ENCODE peak calls at places on chromosomes 5 and 9, in nine cellular contexts. W is heart right ventricle, H is pancreas, X is upper lobe of right lung, L is astrocyte of the cerebellum, B is glutamatergic neuron, O is suprapubic skin, T is breast epithelium, R is endothelial cell. F is an unnamed sample.

GRCh38 chr5:33470544-33470943 is 29.8 kb downstream of the TARS1 start:
- DNase-seq in W (no peak), H (peak), X (no peak), L (peak), B (no peak), O (no peak), T (no peak), R (no peak), F (no peak)

GRCh38 chr5:132083065-132083678 is 9.6 kb downstream of the CSF2 start:
- DNase-seq in W (no peak), H (no peak), X (no peak), L (no peak), B (no peak), O (no peak), T (no peak), R (no peak), F (no peak)

GRCh38 chr9:16445141-16445920 is 425.1 kb downstream of the BNC2 start:
- DNase-seq in W (no peak), H (no peak), X (no peak), L (no peak), B (no peak), O (no peak), T (no peak), R (no peak), F (no peak)

GRCh38 chr5:2715856-2716255 is 35.6 kb downstream of the IRX2 start:
- DNase-seq in W (no peak), H (no peak), X (no peak), L (no peak), B (no peak), O (no peak), T (no peak), R (no peak), F (no peak)

GRCh38 chr5:123180178-123180577 is 91.1 kb downstream of the PRDM6 start:
- DNase-seq in W (peak), H (no peak), X (no peak), L (no peak), B (no peak), O (no peak), T (no peak), R (no peak), F (no peak)

GRCh38 chr5:126680215-126680817 is 79.6 kb downstream of the PHAX start:
- DNase-seq in W (no peak), H (no peak), X (no peak), L (no peak), B (no peak), O (no peak), T (no peak), R (no peak), F (no peak)

GRCh38 chr5:168002116-168002515 is 289.3 kb upstream of the WWC1 start:
- DNase-seq in W (no peak), H (no peak), X (no peak), L (no peak), B (no peak), O (no peak), T (no peak), R (no peak), F (no peak)

GRCh38 chr5:134503937-134504437 is 21.5 kb upstream of the JADE2 start:
- DNase-seq in W (no peak), H (no peak), X (no peak), L (no peak), B (no peak), O (no peak), T (no peak), R (no peak), F (no peak)

GRCh38 chr5:168877132-168877895 is 298.1 kb upstream of the PANK3 start:
- DNase-seq in W (no peak), H (peak), X (no peak), L (no peak), B (no peak), O (no peak), T (no peak), R (peak), F (no peak)

GRCh38 chr5:5422819-5423515 is 490 bp downstream of the ICE1 start:
- DNase-seq in W (no peak), H (no peak), X (no peak), L (no peak), B (no peak), O (no peak), T (no peak), R (no peak), F (no peak)

GRCh38 chr5:102919211-102919610 is 164.1 kb downstream of the PAM start:
- DNase-seq in W (no peak), H (no peak), X (no peak), L (no peak), B (no peak), O (no peak), T (no peak), R (no peak), F (no peak)

GRCh38 chr9:111955048-111955447 is 58.4 kb downstream of the UGCG start:
- DNase-seq in W (no peak), H (no peak), X (no peak), L (no peak), B (peak), O (no peak), T (no peak), R (no peak), F (no peak)

GRCh38 chr9:16337322-16338029 is 533.0 kb downstream of the BNC2 start:
- DNase-seq in W (no peak), H (no peak), X (no peak), L (peak), B (no peak), O (no peak), T (no peak), R (no peak), F (no peak)

GRCh38 chr5:58751222-58751621 is 168.3 kb downstream of the RAB3C start:
- DNase-seq in W (no peak), H (no peak), X (no peak), L (no peak), B (no peak), O (no peak), T (no peak), R (no peak), F (no peak)

GRCh38 chr9:136081113-136081825 is 13.8 kb downstream of the NACC2 start:
- DNase-seq in W (peak), H (no peak), X (no peak), L (no peak), B (peak), O (peak), T (no peak), R (no peak), F (no peak)

GRCh38 chr5:1777281-1778137 is 22.1 kb downstream of the MRPL36 start:
- DNase-seq in W (no peak), H (no peak), X (peak), L (no peak), B (no peak), O (peak), T (no peak), R (no peak), F (no peak)

GRCh38 chr5:77935516-77936364 is 159.6 kb upstream of the TBCA start:
- DNase-seq in W (no peak), H (no peak), X (no peak), L (no peak), B (no peak), O (no peak), T (no peak), R (no peak), F (no peak)

GRCh38 chr5:138274189-138274853 is at the start of gene GFRA3:
- DNase-seq in W (no peak), H (peak), X (no peak), L (no peak), B (peak), O (no peak), T (no peak), R (peak), F (peak)

GRCh38 chr5:78050888-78051287 is 243.6 kb downstream of the AP3B1 start:
- DNase-seq in W (no peak), H (no peak), X (no peak), L (no peak), B (no peak), O (no peak), T (no peak), R (no peak), F (no peak)

GRCh38 chr5:91420879-91421278 is 37.8 kb upstream of the ARRDC3 start:
- DNase-seq in W (no peak), H (no peak), X (no peak), L (no peak), B (no peak), O (no peak), T (no peak), R (no peak), F (no peak)

GRCh38 chr5:41193462-41194166 is 19.7 kb downstream of the C6 start:
- DNase-seq in W (peak), H (peak), X (peak), L (peak), B (no peak), O (peak), T (peak), R (no peak), F (no peak)

GRCh38 chr5:121257621-121258020 is 594.1 kb upstream of the FTMT start:
- DNase-seq in W (no peak), H (no peak), X (no peak), L (no peak), B (no peak), O (no peak), T (no peak), R (no peak), F (no peak)

GRCh38 chr5:114185274-114185673 is 176.6 kb upstream of the KCNN2 start:
- DNase-seq in W (peak), H (no peak), X (no peak), L (no peak), B (no peak), O (no peak), T (no peak), R (no peak), F (peak)

GRCh38 chr5:118060833-118061232 is 927.5 kb downstream of the DTWD2 start:
- DNase-seq in W (no peak), H (no peak), X (no peak), L (no peak), B (no peak), O (no peak), T (no peak), R (no peak), F (no peak)
- TF ChIP-seq CTCF in W (no peak), H (no peak), X (no peak), L (no peak), B (peak), O (no peak), T (no peak), R (peak), F (peak)

GRCh38 chr5:9555961-9556360 is 10.1 kb upstream of the SEMA5A start:
- DNase-seq in W (no peak), H (no peak), X (no peak), L (no peak), B (no peak), O (no peak), T (no peak), R (no peak), F (no peak)
- TF ChIP-seq CTCF in W (no peak), H (no peak), X (no peak), L (no peak), B (no peak), O (no peak), T (no peak), R (no peak), F (no peak)

DNA sequence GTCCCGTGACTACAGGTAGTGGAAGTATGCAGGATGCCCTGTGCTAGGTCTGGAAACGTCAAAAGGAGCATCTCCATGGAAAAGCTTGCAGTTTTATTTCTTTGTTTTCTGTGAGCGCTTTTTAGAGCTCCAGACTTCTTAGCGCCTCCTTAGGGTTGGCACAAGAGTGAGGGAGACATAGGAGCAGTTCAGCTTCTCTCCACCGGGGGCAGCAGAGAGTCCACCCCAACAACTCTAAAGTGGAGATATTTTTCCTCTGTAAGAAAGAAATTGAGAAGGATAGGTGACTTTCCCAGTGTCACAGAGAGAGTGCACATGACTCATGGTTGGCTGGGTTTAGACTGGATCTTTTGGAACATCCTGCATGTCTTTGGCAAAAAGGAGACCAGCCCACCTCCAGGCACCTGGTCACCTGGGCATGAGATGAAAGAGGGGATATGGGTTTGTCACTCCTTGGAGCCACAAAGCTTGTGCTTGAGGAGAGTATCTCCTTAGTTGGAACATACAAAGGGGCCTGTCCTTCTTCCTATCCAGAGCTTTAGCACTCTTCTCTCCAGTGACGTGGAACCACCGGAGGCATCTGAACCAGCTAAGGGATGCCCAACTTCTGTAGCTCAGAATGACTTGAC is 637.7 kb downstream of the SEMA5A start:
- DNase-seq in W (no peak), H (peak), X (no peak), L (no peak), B (peak), O (no peak), T (no peak), R (peak), F (no peak)
- TF ChIP-seq CTCF in W (peak), H (peak), X (peak), L (peak), B (peak), O (no peak), T (no peak), R (peak), F (peak)

GRCh38 chr5:67315082-67315801 is 118.6 kb upstream of the CD180 start:
- DNase-seq in W (no peak), H (no peak), X (no peak), L (peak), B (no peak), O (no peak), T (no peak), R (no peak), F (no peak)
- TF ChIP-seq CTCF in W (no peak), H (no peak), X (no peak), L (no peak), B (no peak), O (no peak), T (no peak), R (no peak), F (no peak)

DNA sequence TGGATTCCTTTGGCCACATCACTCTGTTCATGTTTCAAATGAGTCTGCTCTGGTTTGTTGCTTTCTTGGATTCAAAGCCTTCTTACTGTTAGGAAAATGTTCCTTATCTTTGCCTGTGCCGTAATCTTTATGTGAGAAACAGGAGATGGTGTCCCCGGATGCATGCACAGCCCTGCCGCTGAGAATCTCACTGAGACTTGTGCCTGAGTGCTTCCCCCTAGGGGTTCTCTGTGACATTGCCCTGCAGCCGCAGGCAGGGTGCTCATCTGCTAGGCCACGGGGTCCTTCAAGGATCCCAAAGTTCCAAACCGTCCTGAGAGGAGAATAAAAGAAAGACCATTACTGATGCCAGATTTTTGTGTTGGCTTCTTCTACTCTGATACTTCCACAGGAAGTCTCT is 81.4 kb upstream of the ANKRD55 start:
- DNase-seq in W (peak), H (no peak), X (no peak), L (no peak), B (no peak), O (no peak), T (no peak), R (peak), F (no peak)
- TF ChIP-seq CTCF in W (no peak), H (no peak), X (peak), L (peak), B (peak), O (no peak), T (no peak), R (peak), F (no peak)

DNA sequence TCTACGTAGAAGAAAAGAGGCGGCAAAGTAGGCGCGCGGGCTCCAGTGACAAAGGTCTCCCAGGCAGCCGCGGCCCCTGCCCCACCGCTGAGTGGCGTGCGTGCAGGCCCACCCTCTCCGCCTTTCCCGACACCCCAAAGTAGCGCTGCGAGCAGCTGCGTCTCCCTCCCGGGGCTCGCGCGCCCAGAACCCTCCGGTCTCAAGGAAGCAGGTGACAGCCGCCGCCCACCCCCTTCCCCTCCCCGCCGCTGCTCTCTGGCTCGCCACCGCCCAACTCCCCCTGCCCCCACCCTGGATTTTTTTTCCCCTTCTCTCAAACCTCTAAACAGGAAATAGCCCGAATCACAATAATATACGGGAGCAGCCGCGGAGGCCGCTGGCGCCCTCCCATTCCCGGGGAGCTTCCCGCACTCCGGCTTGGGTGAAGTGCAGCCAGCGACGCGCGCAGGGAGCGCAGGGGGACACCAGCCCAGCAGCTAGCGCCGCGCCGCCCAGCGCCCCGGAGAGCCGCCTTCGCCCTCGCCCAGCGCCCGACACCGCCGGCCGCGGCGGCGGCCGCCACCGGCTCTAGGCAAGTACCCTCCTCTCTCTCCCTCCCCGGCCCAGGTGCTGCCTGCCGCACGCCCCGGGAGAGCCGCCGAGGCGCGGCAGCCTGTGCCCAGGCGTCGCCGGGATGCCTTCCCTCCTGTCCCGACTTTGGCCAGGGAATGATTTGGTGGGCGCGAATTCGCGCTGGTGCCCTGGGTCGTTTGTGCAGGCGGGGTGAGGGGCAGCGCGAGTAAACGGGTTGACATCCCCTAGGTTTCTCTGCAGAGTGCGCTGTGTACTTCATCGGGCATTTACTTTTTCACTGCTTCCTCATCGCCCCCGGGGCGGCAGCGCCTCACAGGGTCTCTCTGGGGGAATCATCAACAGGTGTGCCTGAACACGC is 52.7 kb upstream of the TJP2 start:
- DNase-seq in W (peak), H (peak), X (peak), L (no peak), B (peak), O (no peak), T (peak), R (peak), F (peak)
- TF ChIP-seq CTCF in W (peak), H (no peak), X (no peak), L (no peak), B (no peak), O (no peak), T (no peak), R (no peak), F (no peak)

GRCh38 chr5:157690690-157691433 is 19.5 kb downstream of the C5orf52 start:
- DNase-seq in W (no peak), H (no peak), X (no peak), L (no peak), B (no peak), O (no peak), T (no peak), R (no peak), F (no peak)

GRCh38 chr5:157686841-157687554 is 15.7 kb downstream of the C5orf52 start:
- DNase-seq in W (no peak), H (no peak), X (no peak), L (no peak), B (no peak), O (no peak), T (no peak), R (no peak), F (no peak)

GRCh38 chr5:157689942-157690689 is 18.8 kb downstream of the C5orf52 start:
- DNase-seq in W (peak), H (no peak), X (no peak), L (no peak), B (no peak), O (no peak), T (no peak), R (no peak), F (no peak)
- TF ChIP-seq CTCF in W (no peak), H (no peak), X (no peak), L (no peak), B (no peak), O (no peak), T (no peak), R (no peak), F (no peak)

GRCh38 chr5:174186096-174186495 is 140.6 kb downstream of the NSG2 start:
- DNase-seq in W (no peak), H (no peak), X (no peak), L (no peak), B (no peak), O (no peak), T (no peak), R (no peak), F (no peak)

GRCh38 chr5:174187481-174187880 is 142.0 kb downstream of the NSG2 start:
- DNase-seq in W (no peak), H (no peak), X (no peak), L (no peak), B (no peak), O (no peak), T (no peak), R (no peak), F (no peak)

GRCh38 chr5:174183701-174184100 is 138.2 kb downstream of the NSG2 start:
- DNase-seq in W (no peak), H (no peak), X (no peak), L (no peak), B (no peak), O (no peak), T (no peak), R (no peak), F (no peak)

GRCh38 chr5:174187001-174187400 is 141.5 kb downstream of the NSG2 start:
- DNase-seq in W (no peak), H (no peak), X (no peak), L (no peak), B (no peak), O (no peak), T (no peak), R (no peak), F (no peak)

DNA sequence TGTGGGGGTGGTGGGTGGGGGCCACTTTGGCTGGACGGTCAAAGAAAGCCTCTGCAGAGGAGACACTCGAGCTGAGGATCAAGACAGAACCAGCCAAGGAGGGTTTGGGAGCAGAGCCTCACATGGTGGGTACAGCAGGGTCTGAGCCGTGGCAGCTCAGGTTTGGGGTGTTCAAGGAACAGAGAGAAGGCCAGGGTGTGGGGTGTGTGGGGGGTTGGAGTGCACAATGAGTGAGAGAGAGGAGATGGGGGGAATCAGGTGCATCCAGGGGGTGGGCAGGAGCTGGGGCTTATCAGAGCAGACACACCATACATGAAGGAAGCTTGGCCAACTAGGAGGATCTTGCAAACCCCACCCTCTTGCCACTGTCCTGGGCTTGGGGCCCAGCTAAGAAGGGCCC is 140.0 kb downstream of the NSG2 start:
- DNase-seq in W (no peak), H (no peak), X (no peak), L (no peak), B (no peak), O (no peak), T (no peak), R (no peak), F (no peak)
- TF ChIP-seq CTCF in W (no peak), H (no peak), X (no peak), L (no peak), B (no peak), O (no peak), T (no peak), R (no peak), F (no peak)

F was measured in mesothelial cell of epicardium.